ENCODE peak calls at places on chromosomes 1 and 21, in eight cellular contexts. D, G, B, A, O, C, R and F are unnamed samples.

GRCh38 chr1:206144605-206145004 is 27.4 kb upstream of the AVPR1B start:
- DNase-seq in D (no peak), G (no peak), B (no peak), A (no peak), O (no peak), C (no peak), R (no peak), F (peak; percentile 13)

GRCh38 chr1:17289756-17290155 is 18.2 kb upstream of the PADI4 start:
- DNase-seq in D (no peak), G (no peak), B (no peak), A (peak; percentile 57), O (no peak), C (no peak), R (no peak), F (no peak)

GRCh38 chr1:87572891-87573290 is 244.2 kb downstream of the LMO4 start:
- DNase-seq in D (no peak), G (no peak), B (no peak), A (no peak), O (no peak), C (no peak), R (no peak), F (no peak)

GRCh38 chr1:18191868-18192155 is 84.2 kb downstream of the IGSF21 start:
- DNase-seq in D (no peak), G (no peak), B (no peak), A (no peak), O (no peak), C (no peak), R (no peak), F (no peak)

GRCh38 chr1:181099152-181100014 is 10.9 kb downstream of the IER5 start:
- DNase-seq in D (no peak), G (no peak), B (no peak), A (peak; percentile 47), O (peak; percentile 62), C (peak; percentile 53), R (peak; percentile 83), F (peak; percentile 45)

GRCh38 chr1:235720544-235720943 is 71.0 kb upstream of the GNG4 start:
- DNase-seq in D (no peak), G (no peak), B (no peak), A (peak; percentile 58), O (no peak), C (no peak), R (no peak), F (no peak)

GRCh38 chr1:42173961-42174715 is 9.6 kb upstream of the GUCA2A start:
- DNase-seq in D (no peak), G (no peak), B (no peak), A (no peak), O (no peak), C (no peak), R (no peak), F (no peak)

GRCh38 chr21:17732306-17732705 is 86.8 kb downstream of the C21orf91 start:
- DNase-seq in D (no peak), G (no peak), B (no peak), A (no peak), O (no peak), C (no peak), R (peak; percentile 19), F (no peak)

GRCh38 chr1:116426401-116426800 is 53.4 kb downstream of the ATP1A1 start:
- DNase-seq in D (no peak), G (no peak), B (no peak), A (no peak), O (no peak), C (no peak), R (peak; percentile 16), F (no peak)

GRCh38 chr1:185342672-185343259 is 25.7 kb upstream of the IVNS1ABP start:
- DNase-seq in D (no peak), G (no peak), B (no peak), A (no peak), O (no peak), C (no peak), R (no peak), F (no peak)

GRCh38 chr1:26768755-26769154 is 19.0 kb upstream of the PIGV start:
- DNase-seq in D (no peak), G (no peak), B (no peak), A (peak; percentile 94), O (no peak), C (no peak), R (peak; percentile 10), F (no peak)

GRCh38 chr21:45831991-45832740 is 149.4 kb upstream of the COL6A1 start:
- DNase-seq in D (no peak), G (no peak), B (no peak), A (peak; percentile 35), O (no peak), C (no peak), R (no peak), F (no peak)

GRCh38 chr21:40471103-40471502 is 375.9 kb downstream of the DSCAM start:
- DNase-seq in D (no peak), G (no peak), B (no peak), A (no peak), O (no peak), C (no peak), R (no peak), F (no peak)

GRCh38 chr1:161189036-161189435 is 9.8 kb downstream of the ADAMTS4 start:
- DNase-seq in D (no peak), G (no peak), B (no peak), A (no peak), O (no peak), C (no peak), R (no peak), F (no peak)

GRCh38 chr1:168161459-168161858 is 17.3 kb upstream of the TIPRL start:
- DNase-seq in D (no peak), G (no peak), B (peak; percentile 43), A (peak; percentile 22), O (no peak), C (peak; percentile 26), R (no peak), F (no peak)

GRCh38 chr1:150165622-150166612 is 16.2 kb downstream of the PLEKHO1 start:
- DNase-seq in D (no peak), G (peak; percentile 62), B (peak; percentile 80), A (peak; percentile 66), O (peak; percentile 54), C (peak; percentile 30), R (peak; percentile 32), F (peak; percentile 80)

GRCh38 chr1:156524481-156524869 is 23.9 kb upstream of the MEF2D start:
- DNase-seq in D (no peak), G (no peak), B (peak; percentile 55), A (no peak), O (no peak), C (no peak), R (no peak), F (no peak)

GRCh38 chr1:7574121-7575040 is 196.7 kb upstream of the VAMP3 start:
- DNase-seq in D (no peak), G (no peak), B (no peak), A (no peak), O (no peak), C (peak; percentile 43), R (no peak), F (no peak)

GRCh38 chr1:184892116-184892515 is 82.2 kb downstream of the NIBAN1 start:
- DNase-seq in D (no peak), G (no peak), B (no peak), A (peak; percentile 31), O (peak; percentile 13), C (no peak), R (no peak), F (no peak)

GRCh38 chr1:42529724-42530161 is 66.7 kb downstream of the CCDC30 start:
- DNase-seq in D (no peak), G (no peak), B (no peak), A (peak; percentile 81), O (peak; percentile 16), C (no peak), R (no peak), F (no peak)

GRCh38 chr1:183106166-183106565 is 79.9 kb upstream of the LAMC2 start:
- DNase-seq in D (no peak), G (no peak), B (no peak), A (peak; percentile 22), O (no peak), C (no peak), R (no peak), F (no peak)

GRCh38 chr1:182599339-182599738 is 4.8 kb downstream of the RGS16 start:
- DNase-seq in D (no peak), G (no peak), B (no peak), A (no peak), O (peak; percentile 58), C (no peak), R (no peak), F (no peak)

GRCh38 chr1:160486453-160486852 is 36.6 kb downstream of the SLAMF6 start:
- DNase-seq in D (no peak), G (no peak), B (no peak), A (no peak), O (no peak), C (no peak), R (no peak), F (no peak)

GRCh38 chr1:46039571-46040052 is 92.8 kb downstream of the PIK3R3 start:
- DNase-seq in D (no peak), G (no peak), B (no peak), A (no peak), O (no peak), C (no peak), R (peak; percentile 81), F (no peak)

GRCh38 chr1:18175530-18176377 is 68.2 kb downstream of the IGSF21 start:
- DNase-seq in D (no peak), G (no peak), B (no peak), A (no peak), O (no peak), C (no peak), R (no peak), F (peak; percentile 37)

GRCh38 chr1:234724517-234725176 is 114.7 kb upstream of the IRF2BP2 start:
- DNase-seq in D (no peak), G (peak; percentile 65), B (peak; percentile 53), A (no peak), O (peak; percentile 42), C (peak; percentile 98), R (no peak), F (no peak)

GRCh38 chr1:229196404-229197224 is 74.3 kb upstream of the RAB4A start:
- DNase-seq in D (no peak), G (no peak), B (no peak), A (peak; percentile 6), O (no peak), C (no peak), R (no peak), F (no peak)

GRCh38 chr1:47856994-47857393 is 140.2 kb downstream of the TRABD2B start:
- DNase-seq in D (no peak), G (no peak), B (no peak), A (no peak), O (no peak), C (no peak), R (no peak), F (no peak)